ENCODE peak calls at places on chromosomes 2 and 18, in six cellular contexts. U is OCI-LY7, I is HS-27A, C is lung, K is HCEC 1CT, R is hippocampal formation. O is an unnamed sample.
A peak's percentile ranks its signal among the peaks of the same experiment; 100 is the strongest.

GRCh38 chr2:25042321-25043240 is 705 bp downstream of the EFR3B start:
- DNase-seq in U (no peak), I (no peak), C (peak; percentile 31), K (peak; percentile 16), R (no peak), O (no peak)

GRCh38 chr2:99524056-99524455 is 34.2 kb upstream of the REV1 start:
- DNase-seq in U (no peak), I (no peak), C (no peak), K (no peak), R (no peak), O (no peak)

GRCh38 chr2:120140866-120141265 is 82.3 kb downstream of the TMEM185B start:
- DNase-seq in U (no peak), I (no peak), C (no peak), K (no peak), R (no peak), O (no peak)

GRCh38 chr2:74764429-74765272 is 69.3 kb upstream of the HK2 start:
- DNase-seq in U (no peak), I (no peak), C (no peak), K (peak; percentile 60), R (peak; percentile 17), O (no peak)

GRCh38 chr2:134457353-134457752 is 203.5 kb downstream of the MGAT5 start:
- DNase-seq in U (no peak), I (no peak), C (no peak), K (no peak), R (no peak), O (no peak)

GRCh38 chr2:55418072-55418471 is 1.6 kb downstream of the CCDC88A start:
- DNase-seq in U (no peak), I (no peak), C (no peak), K (peak; percentile 36), R (peak; percentile 54), O (no peak)

GRCh38 chr2:43092520-43093179 is 133.8 kb downstream of the ZFP36L2 start:
- DNase-seq in U (no peak), I (no peak), C (no peak), K (no peak), R (no peak), O (no peak)

GRCh38 chr2:163157411-163157810 is 318.8 kb upstream of the KCNH7 start:
- DNase-seq in U (no peak), I (no peak), C (no peak), K (peak; percentile 75), R (no peak), O (no peak)

GRCh38 chr2:200399636-200400035 is 93.1 kb downstream of the SPATS2L start:
- DNase-seq in U (no peak), I (no peak), C (no peak), K (no peak), R (no peak), O (no peak)

GRCh38 chr2:44686561-44686960 is 254.9 kb upstream of the SIX3 start:
- DNase-seq in U (no peak), I (peak; percentile 12), C (no peak), K (peak; percentile 82), R (no peak), O (no peak)

GRCh38 chr2:199136681-199137080 is 321.1 kb downstream of the SATB2 start:
- DNase-seq in U (no peak), I (peak; percentile 35), C (no peak), K (peak; percentile 94), R (no peak), O (no peak)

GRCh38 chr2:51441786-51442185 is 409.9 kb upstream of the NRXN1 start:
- DNase-seq in U (no peak), I (no peak), C (no peak), K (no peak), R (no peak), O (no peak)

GRCh38 chr2:186456941-186457340 is 29.1 kb upstream of the ZC3H15 start:
- DNase-seq in U (no peak), I (peak; percentile 56), C (no peak), K (peak; percentile 93), R (no peak), O (no peak)

GRCh38 chr2:123073371-123073770 is 951.7 kb upstream of the CNTNAP5 start:
- DNase-seq in U (no peak), I (no peak), C (no peak), K (no peak), R (no peak), O (no peak)

GRCh38 chr2:199692489-199692888 is 158.5 kb downstream of the FTCDNL1 start:
- DNase-seq in U (no peak), I (no peak), C (peak; percentile 33), K (no peak), R (no peak), O (no peak)

GRCh38 chr2:132416080-132416911 is at the start of gene GPR39:
- DNase-seq in U (no peak), I (peak; percentile 97), C (peak; percentile 94), K (peak; percentile 99), R (no peak), O (no peak)

GRCh38 chr18:59376351-59376935 is 17.4 kb upstream of the LMAN1 start:
- DNase-seq in U (no peak), I (no peak), C (no peak), K (no peak), R (no peak), O (no peak)

GRCh38 chr2:68917034-68917718 is 35.5 kb downstream of the GKN2 start:
- DNase-seq in U (no peak), I (no peak), C (no peak), K (no peak), R (no peak), O (no peak)

GRCh38 chr2:1778566-1778965 is 34.3 kb upstream of the PXDN start:
- DNase-seq in U (no peak), I (no peak), C (no peak), K (no peak), R (no peak), O (no peak)

GRCh38 chr2:146119586-146119985 is 1599.7 kb upstream of the ZEB2 start:
- DNase-seq in U (no peak), I (no peak), C (no peak), K (no peak), R (no peak), O (no peak)

GRCh38 chr18:25830787-25831186 is 259.6 kb downstream of the SS18 start:
- DNase-seq in U (no peak), I (peak; percentile 43), C (peak; percentile 36), K (peak; percentile 66), R (no peak), O (no peak)

GRCh38 chr2:36403675-36404230 is 48.2 kb downstream of the CRIM1 start:
- DNase-seq in U (peak; percentile 22), I (peak; percentile 64), C (no peak), K (peak; percentile 82), R (no peak), O (no peak)

GRCh38 chr18:24018299-24018910 is 3.9 kb downstream of the TTC39C start:
- DNase-seq in U (no peak), I (no peak), C (no peak), K (no peak), R (no peak), O (no peak)

GRCh38 chr2:232528746-232529445 is 2.9 kb downstream of the CHRND start:
- DNase-seq in U (peak; percentile 33), I (no peak), C (no peak), K (no peak), R (no peak), O (no peak)

O was measured in GM12864.